ENCODE peak calls at places on chromosome 2, in six cellular contexts. R, T, Q, O, L and K are unnamed samples.

GRCh38 chr2:16242906-16243305 is 302.6 kb downstream of the MYCN start:
- DNase-seq in R (no peak), T (no peak), Q (no peak), O (no peak), L (no peak), K (no peak)

GRCh38 chr2:64604929-64605550 is 48.7 kb downstream of the SERTAD2 start:
- DNase-seq in R (no peak), T (peak; percentile 39), Q (peak; percentile 63), O (no peak), L (no peak), K (no peak)

GRCh38 chr2:217289909-217290283 is 430.0 kb upstream of the TNP1 start:
- DNase-seq in R (peak; percentile 9), T (no peak), Q (no peak), O (peak; percentile 25), L (no peak), K (no peak)

GRCh38 chr2:105607920-105608504 is 136.7 kb upstream of the NCK2 start:
- DNase-seq in R (no peak), T (peak; percentile 50), Q (no peak), O (no peak), L (no peak), K (no peak)

GRCh38 chr2:225599856-225600255 is 200.3 kb downstream of the NYAP2 start:
- DNase-seq in R (no peak), T (no peak), Q (no peak), O (no peak), L (no peak), K (no peak)

GRCh38 chr2:193868132-193868531 is 1673.4 kb upstream of the TMEFF2 start:
- DNase-seq in R (no peak), T (no peak), Q (no peak), O (no peak), L (no peak), K (no peak)

GRCh38 chr2:231929961-231930600 is 3.9 kb upstream of the NPPC start:
- DNase-seq in R (no peak), T (peak; percentile 24), Q (no peak), O (peak; percentile 78), L (peak; percentile 55), K (no peak)

GRCh38 chr2:119862127-119862889 is 102.6 kb downstream of the PTPN4 start:
- DNase-seq in R (peak; percentile 16), T (no peak), Q (no peak), O (no peak), L (no peak), K (no peak)

GRCh38 chr2:120878970-120879369 is 143.3 kb downstream of the GLI2 start:
- DNase-seq in R (no peak), T (no peak), Q (no peak), O (no peak), L (no peak), K (no peak)

GRCh38 chr2:64454316-64455030 is 511 bp downstream of the LGALSL start:
- DNase-seq in R (no peak), T (peak; percentile 65), Q (no peak), O (peak; percentile 63), L (peak; percentile 82), K (peak; percentile 55)

GRCh38 chr2:11100976-11101375 is 54.3 kb upstream of the SLC66A3 start:
- DNase-seq in R (no peak), T (no peak), Q (no peak), O (no peak), L (peak; percentile 37), K (no peak)

GRCh38 chr2:48445091-48445725 is 84.7 kb upstream of the STON1 start:
- DNase-seq in R (no peak), T (no peak), Q (no peak), O (no peak), L (no peak), K (no peak)

GRCh38 chr2:206257345-206257744 is 17.1 kb upstream of the ZDBF2 start:
- DNase-seq in R (no peak), T (no peak), Q (no peak), O (no peak), L (no peak), K (no peak)

GRCh38 chr2:47145466-47145865 is 9.6 kb downstream of the STPG4 start:
- DNase-seq in R (no peak), T (no peak), Q (no peak), O (no peak), L (no peak), K (no peak)

GRCh38 chr2:192190474-192190873 is 4.3 kb downstream of the TMEFF2 start:
- DNase-seq in R (peak; percentile 20), T (no peak), Q (peak; percentile 5), O (peak; percentile 2), L (no peak), K (no peak)

GRCh38 chr2:11123001-11123809 is 32.1 kb upstream of the SLC66A3 start:
- DNase-seq in R (no peak), T (no peak), Q (no peak), O (no peak), L (no peak), K (no peak)

GRCh38 chr2:36438454-36438977 is 82.9 kb downstream of the CRIM1 start:
- DNase-seq in R (no peak), T (no peak), Q (peak; percentile 97), O (no peak), L (no peak), K (no peak)

GRCh38 chr2:48278590-48278989 is 251.4 kb upstream of the STON1 start:
- DNase-seq in R (no peak), T (no peak), Q (no peak), O (no peak), L (no peak), K (no peak)

GRCh38 chr2:156630579-156631337 is 194.6 kb downstream of the GPD2 start:
- DNase-seq in R (no peak), T (no peak), Q (no peak), O (no peak), L (no peak), K (no peak)

GRCh38 chr2:60634443-60634842 is 81.0 kb upstream of the BCL11A start:
- DNase-seq in R (no peak), T (no peak), Q (no peak), O (no peak), L (no peak), K (no peak)

GRCh38 chr2:41464395-41464794 is 583.4 kb upstream of the PKDCC start:
- DNase-seq in R (no peak), T (no peak), Q (no peak), O (no peak), L (no peak), K (no peak)

GRCh38 chr2:239143858-239144712 is 256.7 kb downstream of the HDAC4 start:
- DNase-seq in R (peak; percentile 28), T (no peak), Q (no peak), O (peak; percentile 33), L (no peak), K (no peak)

GRCh38 chr2:168841445-168841844 is 39.0 kb downstream of the NOSTRIN start:
- DNase-seq in R (no peak), T (no peak), Q (no peak), O (no peak), L (no peak), K (no peak)

GRCh38 chr2:136135924-136136906 is 18.3 kb upstream of the CXCR4 start:
- DNase-seq in R (no peak), T (peak; percentile 58), Q (no peak), O (no peak), L (no peak), K (peak; percentile 52)

GRCh38 chr2:190943706-190944105 is 63.1 kb downstream of the GLS start:
- DNase-seq in R (no peak), T (no peak), Q (no peak), O (no peak), L (no peak), K (no peak)

GRCh38 chr2:190947139-190947538 is 66.5 kb downstream of the GLS start:
- DNase-seq in R (peak; percentile 25), T (no peak), Q (no peak), O (no peak), L (no peak), K (no peak)

GRCh38 chr2:190950566-190950991 is 63.4 kb downstream of the STAT1 start:
- DNase-seq in R (no peak), T (no peak), Q (no peak), O (no peak), L (no peak), K (no peak)

GRCh38 chr2:190948671-190949070 is 65.3 kb downstream of the STAT1 start:
- DNase-seq in R (no peak), T (no peak), Q (no peak), O (no peak), L (no peak), K (no peak)

GRCh38 chr2:190947711-190948251 is 66.2 kb downstream of the STAT1 start:
- DNase-seq in R (peak; percentile 51), T (no peak), Q (no peak), O (no peak), L (no peak), K (no peak)
- TF ChIP-seq CTCF in R (no peak), T (no peak), Q (no peak), O (no peak), L (no peak), K (no peak)

GRCh38 chr2:66095820-66096219 is 339.1 kb upstream of the MEIS1 start:
- DNase-seq in R (no peak), T (no peak), Q (no peak), O (no peak), L (no peak), K (no peak)
- TF ChIP-seq CTCF in R (no peak), T (no peak), Q (no peak), O (no peak), L (no peak), K (no peak)

DNA sequence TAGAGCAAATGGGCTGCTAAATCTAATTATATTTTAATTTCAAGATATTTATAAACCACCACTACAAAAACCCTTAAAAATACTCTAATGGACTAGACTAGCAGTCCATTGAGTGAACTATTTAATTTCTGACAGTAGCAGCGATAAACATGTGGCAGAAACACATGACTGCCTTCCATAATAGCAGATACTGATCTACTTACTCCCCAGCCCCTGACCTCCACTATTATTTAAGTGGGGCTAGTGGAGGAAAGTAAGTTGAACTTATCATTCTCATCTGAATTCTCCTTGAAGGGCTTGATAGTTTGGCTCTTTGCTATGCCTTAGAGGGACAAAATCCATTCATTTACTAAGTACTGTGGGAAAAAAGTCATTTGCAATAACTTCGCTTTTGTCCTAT is 90.8 kb downstream of the TTN start:
- DNase-seq in R (no peak), T (no peak), Q (no peak), O (no peak), L (no peak), K (no peak)
- TF ChIP-seq CTCF in R (no peak), T (no peak), Q (no peak), O (no peak), L (no peak), K (no peak)

DNA sequence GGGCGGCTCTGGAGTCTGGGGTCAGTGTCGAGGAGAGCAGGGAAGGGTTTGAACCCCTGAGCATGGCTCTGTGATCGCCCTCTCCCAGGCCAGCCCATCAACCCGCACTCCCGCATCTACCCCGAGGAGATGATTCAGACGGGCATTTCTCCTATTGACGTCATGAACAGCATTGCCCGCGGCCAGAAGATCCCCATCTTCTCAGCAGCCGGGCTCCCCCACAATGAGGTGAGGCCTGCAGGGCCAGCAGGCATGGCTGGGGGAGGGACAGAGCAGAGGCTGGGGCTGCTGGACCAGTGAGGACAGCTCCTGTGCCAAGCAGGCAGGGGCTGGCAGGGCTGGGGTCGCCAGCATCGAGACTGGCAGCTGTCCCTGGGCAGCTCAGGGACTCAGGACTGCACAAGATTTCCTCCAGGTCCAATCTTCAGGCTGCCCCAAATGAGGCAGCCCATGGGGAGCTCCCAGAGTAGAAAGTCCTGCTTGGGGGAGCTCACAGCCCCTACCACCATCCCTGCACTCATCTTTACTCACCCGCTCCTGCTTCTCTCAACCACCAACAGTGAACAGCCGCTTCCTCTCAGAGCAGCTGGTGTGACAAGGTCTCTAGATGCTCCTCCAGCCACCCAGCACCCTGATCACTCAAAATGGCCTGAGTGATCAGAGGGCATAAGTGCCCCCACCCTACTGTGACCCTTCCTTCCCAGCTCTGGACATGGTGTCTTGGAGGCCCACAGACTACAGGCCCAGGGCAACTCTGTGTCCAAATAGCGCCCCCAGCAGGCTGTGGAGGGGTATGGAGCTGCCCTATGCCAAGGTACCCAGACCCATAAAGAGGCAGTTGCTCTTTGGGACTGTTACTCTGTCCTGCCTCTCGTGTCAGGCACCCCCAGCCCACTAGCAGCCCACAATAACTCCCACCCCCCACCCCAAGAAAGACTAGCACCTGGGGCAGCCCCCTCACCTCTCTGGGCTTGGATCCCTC is 18.3 kb upstream of the ANKRD53 start:
- DNase-seq in R (no peak), T (peak; percentile 20), Q (no peak), O (no peak), L (peak; percentile 51), K (no peak)
- TF ChIP-seq CTCF in R (no peak), T (no peak), Q (no peak), O (peak; percentile 37), L (no peak), K (no peak)